ENCODE peak calls at places on chromosome 11, in six cellular contexts. One of them, this sample, is unnamed.

GRCh38 chr11:66639066-66639813 is 737 bp downstream of the RBM4 start:
- DNase-seq in anterior cingulate cortex: no peak
- DNase-seq in stimulated activated naive CD8-positive, alpha-beta T cell treated with anti-CD3 and anti-CD28 coated beads, Interleukin-15, amount 100 ng/mL, for 72 hours: peak
- DNase-seq in NCI-H146: peak
- DNase-seq in activated naive CD8-positive, alpha-beta T cell treated with anti-CD3 and anti-CD28 coated beads for 36 hours: peak
- DNase-seq in NCI-H1417: no peak
- DNase-seq in this sample: peak

GRCh38 chr11:100930185-100930778 is 199.3 kb downstream of the PGR start:
- DNase-seq in anterior cingulate cortex: no peak
- DNase-seq in stimulated activated naive CD8-positive, alpha-beta T cell treated with anti-CD3 and anti-CD28 coated beads, Interleukin-15, amount 100 ng/mL, for 72 hours: no peak
- DNase-seq in NCI-H146: peak
- DNase-seq in activated naive CD8-positive, alpha-beta T cell treated with anti-CD3 and anti-CD28 coated beads for 36 hours: no peak
- DNase-seq in NCI-H1417: peak
- DNase-seq in this sample: no peak

GRCh38 chr11:12540913-12541587 is 133.2 kb upstream of the TEAD1 start:
- DNase-seq in anterior cingulate cortex: no peak
- DNase-seq in stimulated activated naive CD8-positive, alpha-beta T cell treated with anti-CD3 and anti-CD28 coated beads, Interleukin-15, amount 100 ng/mL, for 72 hours: no peak
- DNase-seq in NCI-H146: no peak
- DNase-seq in activated naive CD8-positive, alpha-beta T cell treated with anti-CD3 and anti-CD28 coated beads for 36 hours: no peak
- DNase-seq in NCI-H1417: no peak
- DNase-seq in this sample: no peak

GRCh38 chr11:17351510-17352176 is at the start of gene NCR3LG1:
- DNase-seq in anterior cingulate cortex: peak
- DNase-seq in stimulated activated naive CD8-positive, alpha-beta T cell treated with anti-CD3 and anti-CD28 coated beads, Interleukin-15, amount 100 ng/mL, for 72 hours: peak
- DNase-seq in NCI-H146: peak
- DNase-seq in activated naive CD8-positive, alpha-beta T cell treated with anti-CD3 and anti-CD28 coated beads for 36 hours: peak
- DNase-seq in NCI-H1417: peak
- DNase-seq in this sample: peak

GRCh38 chr11:34379539-34379938 is 21.7 kb upstream of the ABTB2 start:
- DNase-seq in anterior cingulate cortex: no peak
- DNase-seq in stimulated activated naive CD8-positive, alpha-beta T cell treated with anti-CD3 and anti-CD28 coated beads, Interleukin-15, amount 100 ng/mL, for 72 hours: no peak
- DNase-seq in NCI-H146: no peak
- DNase-seq in activated naive CD8-positive, alpha-beta T cell treated with anti-CD3 and anti-CD28 coated beads for 36 hours: no peak
- DNase-seq in NCI-H1417: no peak
- DNase-seq in this sample: no peak

GRCh38 chr11:73217131-73217809 is 811 bp upstream of the P2RY2 start:
- DNase-seq in anterior cingulate cortex: no peak
- DNase-seq in stimulated activated naive CD8-positive, alpha-beta T cell treated with anti-CD3 and anti-CD28 coated beads, Interleukin-15, amount 100 ng/mL, for 72 hours: no peak
- DNase-seq in NCI-H146: no peak
- DNase-seq in activated naive CD8-positive, alpha-beta T cell treated with anti-CD3 and anti-CD28 coated beads for 36 hours: no peak
- DNase-seq in NCI-H1417: no peak
- DNase-seq in this sample: no peak

GRCh38 chr11:73343076-73343833 is 32.9 kb upstream of the RELT start:
- DNase-seq in anterior cingulate cortex: no peak
- DNase-seq in stimulated activated naive CD8-positive, alpha-beta T cell treated with anti-CD3 and anti-CD28 coated beads, Interleukin-15, amount 100 ng/mL, for 72 hours: no peak
- DNase-seq in NCI-H146: peak
- DNase-seq in activated naive CD8-positive, alpha-beta T cell treated with anti-CD3 and anti-CD28 coated beads for 36 hours: no peak
- DNase-seq in NCI-H1417: no peak
- DNase-seq in this sample: no peak

GRCh38 chr11:92867913-92868619 is 101.4 kb upstream of the MTNR1B start:
- DNase-seq in anterior cingulate cortex: no peak
- DNase-seq in stimulated activated naive CD8-positive, alpha-beta T cell treated with anti-CD3 and anti-CD28 coated beads, Interleukin-15, amount 100 ng/mL, for 72 hours: no peak
- DNase-seq in NCI-H146: peak
- DNase-seq in activated naive CD8-positive, alpha-beta T cell treated with anti-CD3 and anti-CD28 coated beads for 36 hours: no peak
- DNase-seq in NCI-H1417: peak
- DNase-seq in this sample: no peak

GRCh38 chr11:101920992-101921391 is 4.7 kb upstream of the ANGPTL5 start:
- DNase-seq in anterior cingulate cortex: no peak
- DNase-seq in stimulated activated naive CD8-positive, alpha-beta T cell treated with anti-CD3 and anti-CD28 coated beads, Interleukin-15, amount 100 ng/mL, for 72 hours: no peak
- DNase-seq in NCI-H146: no peak
- DNase-seq in activated naive CD8-positive, alpha-beta T cell treated with anti-CD3 and anti-CD28 coated beads for 36 hours: no peak
- DNase-seq in NCI-H1417: no peak
- DNase-seq in this sample: no peak

GRCh38 chr11:87063982-87064381 is 26.2 kb downstream of the TMEM135 start:
- DNase-seq in anterior cingulate cortex: no peak
- DNase-seq in stimulated activated naive CD8-positive, alpha-beta T cell treated with anti-CD3 and anti-CD28 coated beads, Interleukin-15, amount 100 ng/mL, for 72 hours: no peak
- DNase-seq in NCI-H146: no peak
- DNase-seq in activated naive CD8-positive, alpha-beta T cell treated with anti-CD3 and anti-CD28 coated beads for 36 hours: no peak
- DNase-seq in NCI-H1417: no peak
- DNase-seq in this sample: no peak

GRCh38 chr11:121479839-121480238 is 27.1 kb upstream of the SORL1-AS1 start:
- DNase-seq in anterior cingulate cortex: no peak
- DNase-seq in stimulated activated naive CD8-positive, alpha-beta T cell treated with anti-CD3 and anti-CD28 coated beads, Interleukin-15, amount 100 ng/mL, for 72 hours: no peak
- DNase-seq in NCI-H146: peak
- DNase-seq in activated naive CD8-positive, alpha-beta T cell treated with anti-CD3 and anti-CD28 coated beads for 36 hours: no peak
- DNase-seq in NCI-H1417: peak
- DNase-seq in this sample: no peak

GRCh38 chr11:17781626-17782025 is 47.0 kb downstream of the KCNC1 start:
- DNase-seq in anterior cingulate cortex: no peak
- DNase-seq in stimulated activated naive CD8-positive, alpha-beta T cell treated with anti-CD3 and anti-CD28 coated beads, Interleukin-15, amount 100 ng/mL, for 72 hours: no peak
- DNase-seq in NCI-H146: no peak
- DNase-seq in activated naive CD8-positive, alpha-beta T cell treated with anti-CD3 and anti-CD28 coated beads for 36 hours: no peak
- DNase-seq in NCI-H1417: no peak
- DNase-seq in this sample: no peak

GRCh38 chr11:64553554-64554201 is 37.3 kb upstream of the SLC22A12 start:
- DNase-seq in anterior cingulate cortex: peak
- DNase-seq in stimulated activated naive CD8-positive, alpha-beta T cell treated with anti-CD3 and anti-CD28 coated beads, Interleukin-15, amount 100 ng/mL, for 72 hours: peak
- DNase-seq in NCI-H146: peak
- DNase-seq in activated naive CD8-positive, alpha-beta T cell treated with anti-CD3 and anti-CD28 coated beads for 36 hours: peak
- DNase-seq in NCI-H1417: peak
- DNase-seq in this sample: peak

GRCh38 chr11:32555091-32555490 is 28.5 kb upstream of the EIF3M start:
- DNase-seq in anterior cingulate cortex: no peak
- DNase-seq in stimulated activated naive CD8-positive, alpha-beta T cell treated with anti-CD3 and anti-CD28 coated beads, Interleukin-15, amount 100 ng/mL, for 72 hours: no peak
- DNase-seq in NCI-H146: no peak
- DNase-seq in activated naive CD8-positive, alpha-beta T cell treated with anti-CD3 and anti-CD28 coated beads for 36 hours: no peak
- DNase-seq in NCI-H1417: no peak
- DNase-seq in this sample: no peak

GRCh38 chr11:118295199-118295598 is 9.3 kb upstream of the CD3E start:
- DNase-seq in anterior cingulate cortex: no peak
- DNase-seq in stimulated activated naive CD8-positive, alpha-beta T cell treated with anti-CD3 and anti-CD28 coated beads, Interleukin-15, amount 100 ng/mL, for 72 hours: no peak
- DNase-seq in NCI-H146: no peak
- DNase-seq in activated naive CD8-positive, alpha-beta T cell treated with anti-CD3 and anti-CD28 coated beads for 36 hours: no peak
- DNase-seq in NCI-H1417: no peak
- DNase-seq in this sample: no peak

GRCh38 chr11:115377882-115378296 is 126.3 kb downstream of the CADM1 start:
- DNase-seq in anterior cingulate cortex: no peak
- DNase-seq in stimulated activated naive CD8-positive, alpha-beta T cell treated with anti-CD3 and anti-CD28 coated beads, Interleukin-15, amount 100 ng/mL, for 72 hours: no peak
- DNase-seq in NCI-H146: no peak
- DNase-seq in activated naive CD8-positive, alpha-beta T cell treated with anti-CD3 and anti-CD28 coated beads for 36 hours: no peak
- DNase-seq in NCI-H1417: no peak
- DNase-seq in this sample: no peak

GRCh38 chr11:76524919-76525318 is 80.1 kb downstream of the EMSY start:
- DNase-seq in anterior cingulate cortex: no peak
- DNase-seq in stimulated activated naive CD8-positive, alpha-beta T cell treated with anti-CD3 and anti-CD28 coated beads, Interleukin-15, amount 100 ng/mL, for 72 hours: no peak
- DNase-seq in NCI-H146: peak
- DNase-seq in activated naive CD8-positive, alpha-beta T cell treated with anti-CD3 and anti-CD28 coated beads for 36 hours: no peak
- DNase-seq in NCI-H1417: no peak
- DNase-seq in this sample: no peak

GRCh38 chr11:115501895-115502589 is 2.2 kb downstream of the CADM1 start:
- DNase-seq in anterior cingulate cortex: no peak
- DNase-seq in stimulated activated naive CD8-positive, alpha-beta T cell treated with anti-CD3 and anti-CD28 coated beads, Interleukin-15, amount 100 ng/mL, for 72 hours: no peak
- DNase-seq in NCI-H146: peak
- DNase-seq in activated naive CD8-positive, alpha-beta T cell treated with anti-CD3 and anti-CD28 coated beads for 36 hours: no peak
- DNase-seq in NCI-H1417: peak
- DNase-seq in this sample: no peak

GRCh38 chr11:130379276-130379675 is 49.1 kb downstream of the ADAMTS8 start:
- DNase-seq in anterior cingulate cortex: no peak
- DNase-seq in stimulated activated naive CD8-positive, alpha-beta T cell treated with anti-CD3 and anti-CD28 coated beads, Interleukin-15, amount 100 ng/mL, for 72 hours: no peak
- DNase-seq in NCI-H146: no peak
- DNase-seq in activated naive CD8-positive, alpha-beta T cell treated with anti-CD3 and anti-CD28 coated beads for 36 hours: no peak
- DNase-seq in NCI-H1417: peak
- DNase-seq in this sample: no peak

GRCh38 chr11:88338223-88338661 is 706 bp upstream of the CTSC start:
- DNase-seq in anterior cingulate cortex: no peak
- DNase-seq in stimulated activated naive CD8-positive, alpha-beta T cell treated with anti-CD3 and anti-CD28 coated beads, Interleukin-15, amount 100 ng/mL, for 72 hours: peak
- DNase-seq in NCI-H146: no peak
- DNase-seq in activated naive CD8-positive, alpha-beta T cell treated with anti-CD3 and anti-CD28 coated beads for 36 hours: peak
- DNase-seq in NCI-H1417: no peak
- DNase-seq in this sample: peak

GRCh38 chr11:7665473-7666291 is 7.6 kb downstream of the CYB5R2 start:
- DNase-seq in anterior cingulate cortex: peak
- DNase-seq in stimulated activated naive CD8-positive, alpha-beta T cell treated with anti-CD3 and anti-CD28 coated beads, Interleukin-15, amount 100 ng/mL, for 72 hours: peak
- DNase-seq in NCI-H146: peak
- DNase-seq in activated naive CD8-positive, alpha-beta T cell treated with anti-CD3 and anti-CD28 coated beads for 36 hours: peak
- DNase-seq in NCI-H1417: peak
- DNase-seq in this sample: peak

GRCh38 chr11:17544181-17544622 is at the start of gene USH1C:
- DNase-seq in anterior cingulate cortex: no peak
- DNase-seq in stimulated activated naive CD8-positive, alpha-beta T cell treated with anti-CD3 and anti-CD28 coated beads, Interleukin-15, amount 100 ng/mL, for 72 hours: peak
- DNase-seq in NCI-H146: peak
- DNase-seq in activated naive CD8-positive, alpha-beta T cell treated with anti-CD3 and anti-CD28 coated beads for 36 hours: peak
- DNase-seq in NCI-H1417: peak
- DNase-seq in this sample: no peak

GRCh38 chr11:17610402-17610894 is 63.4 kb downstream of the OTOG start:
- DNase-seq in anterior cingulate cortex: no peak
- DNase-seq in stimulated activated naive CD8-positive, alpha-beta T cell treated with anti-CD3 and anti-CD28 coated beads, Interleukin-15, amount 100 ng/mL, for 72 hours: no peak
- DNase-seq in NCI-H146: no peak
- DNase-seq in activated naive CD8-positive, alpha-beta T cell treated with anti-CD3 and anti-CD28 coated beads for 36 hours: no peak
- DNase-seq in NCI-H1417: no peak
- DNase-seq in this sample: peak

GRCh38 chr11:6357222-6357621 is 33.1 kb upstream of the SMPD1 start:
- DNase-seq in anterior cingulate cortex: no peak
- DNase-seq in stimulated activated naive CD8-positive, alpha-beta T cell treated with anti-CD3 and anti-CD28 coated beads, Interleukin-15, amount 100 ng/mL, for 72 hours: peak
- DNase-seq in NCI-H146: no peak
- DNase-seq in activated naive CD8-positive, alpha-beta T cell treated with anti-CD3 and anti-CD28 coated beads for 36 hours: peak
- DNase-seq in NCI-H1417: no peak
- DNase-seq in this sample: peak

GRCh38 chr11:64643258-64643881 is 52.4 kb downstream of the SLC22A12 start:
- DNase-seq in anterior cingulate cortex: peak
- DNase-seq in stimulated activated naive CD8-positive, alpha-beta T cell treated with anti-CD3 and anti-CD28 coated beads, Interleukin-15, amount 100 ng/mL, for 72 hours: no peak
- DNase-seq in NCI-H146: peak
- DNase-seq in activated naive CD8-positive, alpha-beta T cell treated with anti-CD3 and anti-CD28 coated beads for 36 hours: no peak
- DNase-seq in NCI-H1417: no peak
- DNase-seq in this sample: no peak

GRCh38 chr11:106585061-106585460 is 433.2 kb downstream of the GUCY1A2 start:
- DNase-seq in anterior cingulate cortex: no peak
- DNase-seq in stimulated activated naive CD8-positive, alpha-beta T cell treated with anti-CD3 and anti-CD28 coated beads, Interleukin-15, amount 100 ng/mL, for 72 hours: no peak
- DNase-seq in NCI-H146: no peak
- DNase-seq in activated naive CD8-positive, alpha-beta T cell treated with anti-CD3 and anti-CD28 coated beads for 36 hours: no peak
- DNase-seq in NCI-H1417: no peak
- DNase-seq in this sample: no peak

GRCh38 chr11:20192151-20192550 is 31.9 kb upstream of the DBX1 start:
- DNase-seq in anterior cingulate cortex: no peak
- DNase-seq in stimulated activated naive CD8-positive, alpha-beta T cell treated with anti-CD3 and anti-CD28 coated beads, Interleukin-15, amount 100 ng/mL, for 72 hours: no peak
- DNase-seq in NCI-H146: no peak
- DNase-seq in activated naive CD8-positive, alpha-beta T cell treated with anti-CD3 and anti-CD28 coated beads for 36 hours: no peak
- DNase-seq in NCI-H1417: peak
- DNase-seq in this sample: no peak

GRCh38 chr11:93902921-93903320 is 52.5 kb upstream of the VSTM5 start:
- DNase-seq in anterior cingulate cortex: no peak
- DNase-seq in stimulated activated naive CD8-positive, alpha-beta T cell treated with anti-CD3 and anti-CD28 coated beads, Interleukin-15, amount 100 ng/mL, for 72 hours: no peak
- DNase-seq in NCI-H146: no peak
- DNase-seq in activated naive CD8-positive, alpha-beta T cell treated with anti-CD3 and anti-CD28 coated beads for 36 hours: no peak
- DNase-seq in NCI-H1417: no peak
- DNase-seq in this sample: no peak

GRCh38 chr11:64868904-64869570 is 9.4 kb downstream of the EHD1 start:
- DNase-seq in anterior cingulate cortex: no peak
- DNase-seq in stimulated activated naive CD8-positive, alpha-beta T cell treated with anti-CD3 and anti-CD28 coated beads, Interleukin-15, amount 100 ng/mL, for 72 hours: no peak
- DNase-seq in NCI-H146: no peak
- DNase-seq in activated naive CD8-positive, alpha-beta T cell treated with anti-CD3 and anti-CD28 coated beads for 36 hours: peak
- DNase-seq in NCI-H1417: no peak
- DNase-seq in this sample: no peak

GRCh38 chr11:108453207-108453835 is 14.0 kb downstream of the C11orf65 start:
- DNase-seq in anterior cingulate cortex: no peak
- DNase-seq in stimulated activated naive CD8-positive, alpha-beta T cell treated with anti-CD3 and anti-CD28 coated beads, Interleukin-15, amount 100 ng/mL, for 72 hours: no peak
- DNase-seq in NCI-H146: no peak
- DNase-seq in activated naive CD8-positive, alpha-beta T cell treated with anti-CD3 and anti-CD28 coated beads for 36 hours: no peak
- DNase-seq in NCI-H1417: no peak
- DNase-seq in this sample: no peak

GRCh38 chr11:27455667-27456066 is 16.9 kb downstream of the LGR4 start:
- DNase-seq in anterior cingulate cortex: no peak
- DNase-seq in stimulated activated naive CD8-positive, alpha-beta T cell treated with anti-CD3 and anti-CD28 coated beads, Interleukin-15, amount 100 ng/mL, for 72 hours: no peak
- DNase-seq in NCI-H146: no peak
- DNase-seq in activated naive CD8-positive, alpha-beta T cell treated with anti-CD3 and anti-CD28 coated beads for 36 hours: no peak
- DNase-seq in NCI-H1417: no peak
- DNase-seq in this sample: no peak

GRCh38 chr11:46850829-46851380 is 4.8 kb upstream of the CKAP5 start:
- DNase-seq in anterior cingulate cortex: no peak
- DNase-seq in stimulated activated naive CD8-positive, alpha-beta T cell treated with anti-CD3 and anti-CD28 coated beads, Interleukin-15, amount 100 ng/mL, for 72 hours: no peak
- DNase-seq in NCI-H146: no peak
- DNase-seq in activated naive CD8-positive, alpha-beta T cell treated with anti-CD3 and anti-CD28 coated beads for 36 hours: no peak
- DNase-seq in NCI-H1417: no peak
- DNase-seq in this sample: no peak

GRCh38 chr11:85949798-85950197 is 94.6 kb downstream of the CCDC83 start:
- DNase-seq in anterior cingulate cortex: no peak
- DNase-seq in stimulated activated naive CD8-positive, alpha-beta T cell treated with anti-CD3 and anti-CD28 coated beads, Interleukin-15, amount 100 ng/mL, for 72 hours: no peak
- DNase-seq in NCI-H146: no peak
- DNase-seq in activated naive CD8-positive, alpha-beta T cell treated with anti-CD3 and anti-CD28 coated beads for 36 hours: no peak
- DNase-seq in NCI-H1417: no peak
- DNase-seq in this sample: no peak

GRCh38 chr11:117875397-117876048 is 935 bp downstream of the FXYD6 start:
- DNase-seq in anterior cingulate cortex: no peak
- DNase-seq in stimulated activated naive CD8-positive, alpha-beta T cell treated with anti-CD3 and anti-CD28 coated beads, Interleukin-15, amount 100 ng/mL, for 72 hours: peak
- DNase-seq in NCI-H146: peak
- DNase-seq in activated naive CD8-positive, alpha-beta T cell treated with anti-CD3 and anti-CD28 coated beads for 36 hours: peak
- DNase-seq in NCI-H1417: peak
- DNase-seq in this sample: peak

GRCh38 chr11:28017816-28018215 is 90.1 kb downstream of the KIF18A start:
- DNase-seq in anterior cingulate cortex: no peak
- DNase-seq in stimulated activated naive CD8-positive, alpha-beta T cell treated with anti-CD3 and anti-CD28 coated beads, Interleukin-15, amount 100 ng/mL, for 72 hours: no peak
- DNase-seq in NCI-H146: no peak
- DNase-seq in activated naive CD8-positive, alpha-beta T cell treated with anti-CD3 and anti-CD28 coated beads for 36 hours: no peak
- DNase-seq in NCI-H1417: no peak
- DNase-seq in this sample: no peak